ENCODE peak calls at places on chromosome 18, in ten cellular contexts. X is stomach, O is endothelial cell, A is AG04449, D is Peyer's patch, G is heart left ventricle, T is osteoblast, P is epithelial cell of esophagus, H is fibroblast of the aortic adventitia, K is omental fat pad. Z is an unnamed sample.
A peak's percentile ranks its signal among the peaks of the same experiment; 100 is the strongest.

GRCh38 chr18:58362027-58362575 is 266.8 kb downstream of the ALPK2 start:
- DNase-seq in D (no peak), T (peak; percentile 86), P (peak; percentile 82), H (peak; percentile 90), X (no peak), K (peak; percentile 46), A (peak; percentile 88), G (no peak), O (no peak), Z (no peak)

GRCh38 chr18:73614812-73615211 is 532.8 kb downstream of the FBXO15 start:
- DNase-seq in D (no peak), G (no peak), T (peak; percentile 30), K (no peak), A (peak; percentile 77), X (no peak), P (peak; percentile 98), H (peak; percentile 94), O (no peak), Z (no peak)

GRCh38 chr18:21741511-21742322 is 1.1 kb downstream of the MIB1 start:
- DNase-seq in P (peak; percentile 22), X (peak; percentile 40), O (peak; percentile 44), D (peak; percentile 62), T (no peak), H (peak; percentile 24), K (no peak), A (no peak), G (peak; percentile 49), Z (no peak)

GRCh38 chr18:43501099-43501498 is 223.8 kb upstream of the SYT4 start:
- DNase-seq in T (no peak), X (no peak), O (no peak), P (no peak), H (no peak), D (no peak), G (no peak), K (no peak), A (no peak), Z (no peak)

GRCh38 chr18:49487711-49488310 is 777 bp upstream of the C18orf32 start:
- DNase-seq in D (no peak), T (no peak), G (no peak), H (peak; percentile 16), K (no peak), X (no peak), O (no peak), A (no peak), P (no peak), Z (no peak)

GRCh38 chr18:79950440-79951341 is 762 bp downstream of the SLC66A2 start:
- DNase-seq in D (peak; percentile 53), G (no peak), H (no peak), X (peak; percentile 50), A (no peak), O (peak; percentile 36), K (peak; percentile 22), P (peak; percentile 31), T (peak; percentile 90), Z (peak; percentile 78)

GRCh38 chr18:58114766-58115165 is 70.7 kb downstream of the NEDD4L start:
- DNase-seq in O (no peak), K (no peak), X (no peak), T (no peak), P (no peak), H (no peak), G (no peak), D (no peak), A (no peak), Z (no peak)

GRCh38 chr18:56128153-56128791 is 510.1 kb downstream of the TXNL1 start:
- DNase-seq in G (no peak), T (no peak), D (no peak), H (no peak), P (no peak), K (no peak), X (no peak), A (no peak), O (no peak), Z (no peak)

GRCh38 chr18:79515331-79515730 is 119.6 kb downstream of the NFATC1 start:
- DNase-seq in H (no peak), A (no peak), T (peak; percentile 77), O (no peak), K (no peak), D (no peak), G (no peak), X (no peak), P (no peak), Z (no peak)

GRCh38 chr18:40868110-40868858 is 1086.8 kb upstream of the PIK3C3 start:
- DNase-seq in K (no peak), X (no peak), P (peak; percentile 99), D (no peak), A (peak; percentile 44), G (no peak), H (peak; percentile 95), T (no peak), O (no peak), Z (no peak)

GRCh38 chr18:30328839-30329238 is 713.7 kb downstream of the DSC3 start:
- DNase-seq in X (no peak), H (no peak), A (no peak), T (no peak), P (peak; percentile 70), K (no peak), O (no peak), D (no peak), G (no peak), Z (no peak)

GRCh38 chr18:63162271-63163014 is 157.1 kb downstream of the BCL2 start:
- DNase-seq in G (no peak), X (peak; percentile 43), P (peak; percentile 20), O (no peak), K (no peak), D (peak; percentile 86), H (peak; percentile 55), A (peak; percentile 7), T (no peak), Z (peak; percentile 69)

GRCh38 chr18:76620326-76620813 is 125.3 kb upstream of the ZNF516 start:
- DNase-seq in P (peak; percentile 75), A (no peak), K (peak; percentile 36), O (peak; percentile 71), X (peak; percentile 63), T (peak; percentile 95), D (peak; percentile 67), G (peak; percentile 60), H (peak; percentile 80), Z (peak; percentile 73)
- TF ChIP-seq CTCF in P (peak; percentile 62), A (peak; percentile 87), K (no peak), O (peak; percentile 33), X (peak; percentile 34), T (peak; percentile 53), D (no peak), G (peak; percentile 70), H (peak; percentile 80), Z (no peak)

DNA sequence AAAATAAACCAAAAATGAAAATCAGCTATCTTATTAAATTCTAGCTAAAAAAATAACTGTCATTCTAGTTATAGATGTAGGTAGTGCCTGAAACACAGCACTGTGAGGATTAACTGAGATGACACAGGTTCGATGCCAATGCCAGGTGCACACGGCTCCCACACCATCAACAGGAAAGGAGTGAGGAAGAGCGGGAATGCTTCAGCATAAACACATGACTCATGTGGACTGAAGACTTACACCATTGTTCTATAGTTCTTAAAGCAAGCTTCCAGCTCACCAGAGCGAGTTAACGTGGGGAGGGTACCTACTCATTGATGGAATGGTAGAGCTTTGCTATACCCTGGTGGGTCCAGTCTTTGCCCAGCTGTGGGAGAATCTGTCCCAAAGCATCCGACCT is 76.7 kb downstream of the EMILIN2 start:
- DNase-seq in X (no peak), H (no peak), A (no peak), P (peak; percentile 19), D (no peak), O (no peak), G (no peak), K (no peak), T (no peak), Z (no peak)
- TF ChIP-seq CTCF in X (no peak), H (no peak), A (no peak), P (no peak), D (no peak), O (no peak), G (no peak), K (no peak), T (no peak), Z (no peak)

DNA sequence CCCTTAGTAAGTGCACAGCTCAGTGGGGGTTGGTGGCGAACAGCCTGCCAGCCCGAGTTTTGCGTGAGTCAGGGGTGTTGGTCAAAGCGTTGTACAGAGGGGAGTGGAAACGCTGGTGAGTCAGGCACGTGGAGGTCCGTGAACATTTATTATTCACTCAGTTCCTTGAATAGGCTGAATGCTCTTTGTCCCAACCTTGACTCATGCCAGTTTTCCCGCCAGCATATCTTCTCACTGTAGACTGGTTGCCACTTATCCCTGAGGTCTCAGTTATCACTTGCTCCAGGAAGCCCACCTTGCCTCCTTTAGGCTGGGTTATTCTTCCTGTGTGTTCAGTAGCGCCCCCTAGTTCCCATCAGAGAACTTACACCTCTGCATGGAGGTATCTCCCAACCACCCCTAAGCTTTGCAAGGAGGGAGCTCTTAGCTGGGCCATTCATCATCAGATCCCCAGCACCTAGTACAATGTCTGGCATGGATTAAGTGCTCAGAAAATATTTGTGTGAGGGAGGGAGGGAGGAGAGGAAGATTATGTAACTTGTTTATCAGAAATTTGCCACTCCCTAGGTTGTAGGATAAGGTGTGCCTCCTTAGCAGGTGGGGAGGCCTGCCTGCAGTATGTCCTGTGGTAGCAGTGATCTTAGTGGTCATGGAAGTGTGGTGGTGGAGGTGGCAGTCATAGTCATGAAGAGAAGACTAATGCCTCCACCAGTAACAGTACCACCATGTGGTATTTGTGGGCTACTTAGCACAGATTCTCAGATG is 72.1 kb downstream of the CABLES1 start:
- DNase-seq in T (peak; percentile 74), P (peak; percentile 22), O (no peak), X (peak; percentile 30), H (peak; percentile 24), G (no peak), A (no peak), K (no peak), D (no peak), Z (no peak)
- TF ChIP-seq CTCF in T (peak; percentile 28), P (peak; percentile 30), O (peak; percentile 49), X (no peak), H (peak; percentile 42), G (no peak), A (peak; percentile 9), K (no peak), D (no peak), Z (no peak)

GRCh38 chr18:36307513-36307912 is 10.0 kb downstream of the FHOD3 start:
- DNase-seq in O (no peak), X (no peak), P (no peak), H (no peak), D (no peak), T (no peak), A (no peak), K (no peak), G (no peak), Z (no peak)

GRCh38 chr18:36302676-36303075 is 5.2 kb downstream of the FHOD3 start:
- DNase-seq in G (no peak), D (no peak), A (no peak), H (no peak), X (no peak), P (peak; percentile 54), K (no peak), O (no peak), T (no peak), Z (no peak)

GRCh38 chr18:36304723-36305122 is 7.2 kb downstream of the FHOD3 start:
- DNase-seq in P (no peak), D (no peak), K (no peak), G (no peak), O (no peak), H (no peak), A (no peak), X (no peak), T (no peak), Z (no peak)

GRCh38 chr18:36303203-36303844 is 5.8 kb downstream of the FHOD3 start:
- DNase-seq in P (no peak), D (no peak), A (no peak), G (no peak), X (no peak), K (no peak), O (no peak), H (no peak), T (no peak), Z (no peak)

GRCh38 chr18:36305375-36305774 is 7.9 kb downstream of the FHOD3 start:
- DNase-seq in G (no peak), X (no peak), D (no peak), K (no peak), A (no peak), H (no peak), T (no peak), O (no peak), P (no peak), Z (no peak)
- TF ChIP-seq CTCF in G (no peak), X (no peak), D (no peak), K (no peak), A (no peak), H (no peak), T (no peak), O (no peak), P (no peak), Z (no peak)

Z was measured in mucosa of descending colon.